ENCODE peak calls at places on chromosomes 12 and 14, in five cellular contexts. Y is GM12878, D is NT2/D1, X is H1, T is HepG2. R is an unnamed sample.

GRCh38 chr14:100750762-100751699 is 24.3 kb downstream of the DLK1 start:
- DNase-seq in T (peak), X (no peak), Y (no peak), D (no peak), R (no peak)

GRCh38 chr12:104348283-104348993 is 44.9 kb downstream of the EID3 start:
- DNase-seq in Y (no peak), T (no peak), X (no peak), D (no peak), R (no peak)

GRCh38 chr14:50762001-50762930 is 68.7 kb downstream of the NIN start:
- DNase-seq in X (no peak), Y (no peak), T (no peak), D (no peak), R (no peak)

GRCh38 chr12:65609359-65609771 is 214.9 kb upstream of the HMGA2 start:
- DNase-seq in T (no peak), X (no peak), Y (no peak), D (no peak), R (no peak)

GRCh38 chr12:131413006-131413405 is 297.9 kb upstream of the SFSWAP start:
- DNase-seq in X (no peak), D (no peak), Y (no peak), T (no peak), R (no peak)

GRCh38 chr12:104154806-104155205 is 16.8 kb upstream of the NFYB start:
- DNase-seq in X (no peak), Y (no peak), D (no peak), T (no peak), R (no peak)

GRCh38 chr12:10966314-10966713 is 20.4 kb downstream of the TAS2R50 start:
- DNase-seq in D (no peak), T (no peak), Y (no peak), X (no peak), R (no peak)

GRCh38 chr14:57371013-57371412 is 19.4 kb upstream of the NAA30 start:
- DNase-seq in D (no peak), T (no peak), Y (no peak), X (no peak), R (no peak)

GRCh38 chr12:125406131-125406530 is 340.9 kb downstream of the AACS start:
- DNase-seq in D (no peak), T (no peak), X (no peak), Y (peak), R (no peak)

GRCh38 chr14:105388110-105388951 is 10.0 kb upstream of the TEX22 start:
- DNase-seq in Y (no peak), T (no peak), D (no peak), X (no peak), R (no peak)

GRCh38 chr12:76558684-76559276 is 791 bp downstream of the OSBPL8 start:
- DNase-seq in T (peak), X (no peak), D (peak), Y (no peak), R (peak)

GRCh38 chr12:130014485-130014807 is 110.6 kb upstream of the TMEM132D start:
- DNase-seq in D (peak), Y (no peak), T (no peak), X (peak), R (no peak)

GRCh38 chr14:54344445-54344844 is 52.4 kb upstream of the CDKN3 start:
- DNase-seq in T (no peak), D (no peak), Y (no peak), X (no peak), R (no peak)

GRCh38 chr12:51825216-51825615 is 23.3 kb downstream of the FIGNL2 start:
- DNase-seq in D (no peak), T (no peak), X (no peak), Y (no peak), R (no peak)

GRCh38 chr12:65634626-65635331 is 189.5 kb upstream of the HMGA2 start:
- DNase-seq in Y (no peak), T (peak), D (no peak), X (no peak), R (no peak)

GRCh38 chr12:116615141-116615861 is 56.1 kb downstream of the MAP1LC3B2 start:
- DNase-seq in D (no peak), X (no peak), T (no peak), Y (no peak), R (no peak)

GRCh38 chr12:121799175-121799841 is 4.5 kb upstream of the SETD1B start:
- DNase-seq in D (no peak), T (peak), X (no peak), Y (no peak), R (peak)

GRCh38 chr12:65811968-65812700 is 12.1 kb upstream of the HMGA2 start:
- DNase-seq in Y (no peak), D (no peak), X (no peak), T (no peak), R (no peak)

GRCh38 chr14:100609331-100609870 is 22.2 kb upstream of the BEGAIN start:
- DNase-seq in D (no peak), T (no peak), Y (no peak), X (no peak), R (no peak)

GRCh38 chr14:80607430-80608200 is 333.9 kb downstream of the CEP128 start:
- DNase-seq in D (no peak), T (no peak), Y (no peak), X (no peak), R (no peak)

GRCh38 chr14:91377700-91378652 is 39.6 kb downstream of the CCDC88C start:
- DNase-seq in T (no peak), Y (no peak), D (no peak), X (no peak), R (no peak)

GRCh38 chr12:67193705-67194104 is 75.5 kb upstream of the CAND1 start:
- DNase-seq in T (peak), D (peak), X (peak), Y (no peak), R (peak)

GRCh38 chr14:71985538-71986234 is 53.5 kb downstream of the RGS6 start:
- DNase-seq in Y (no peak), D (no peak), X (no peak), T (no peak), R (no peak)

GRCh38 chr14:26526132-26526531 is 71.7 kb downstream of the NOVA1 start:
- DNase-seq in Y (no peak), X (no peak), D (no peak), T (no peak), R (no peak)

GRCh38 chr12:1740161-1740948 is 49.5 kb downstream of the ADIPOR2 start:
- DNase-seq in X (no peak), D (no peak), Y (no peak), T (no peak), R (no peak)

GRCh38 chr12:1741154-1741949 is 50.5 kb downstream of the ADIPOR2 start:
- DNase-seq in Y (no peak), D (no peak), T (peak), X (no peak), R (no peak)

GRCh38 chr12:1747609-1748008 is 56.7 kb downstream of the ADIPOR2 start:
- DNase-seq in Y (no peak), X (no peak), D (no peak), T (no peak), R (no peak)

GRCh38 chr12:1749019-1749418 is 58.1 kb downstream of the ADIPOR2 start:
- DNase-seq in X (no peak), D (no peak), Y (no peak), T (peak), R (no peak)

DNA sequence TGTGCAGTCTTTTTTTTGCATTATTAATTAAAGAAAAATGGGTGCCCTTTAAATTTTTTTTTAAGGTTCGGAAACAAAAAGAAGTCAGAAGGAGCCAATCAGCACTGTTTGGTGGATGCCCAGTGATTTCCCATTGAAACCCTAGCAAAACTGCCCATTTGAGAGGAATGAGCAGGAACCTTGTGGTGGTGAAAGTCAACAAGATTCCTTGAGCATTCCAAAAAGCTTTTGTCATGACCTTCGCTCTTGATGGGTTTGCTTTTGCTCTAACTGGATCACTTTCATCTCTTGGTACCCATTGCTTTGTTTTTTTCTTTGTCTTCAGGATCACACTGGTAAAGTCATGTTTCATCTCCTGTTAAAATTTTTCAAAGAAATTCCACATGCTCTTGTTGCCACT is 54.1 kb downstream of the ADIPOR2 start:
- DNase-seq in Y (no peak), X (no peak), D (peak), T (peak), R (no peak)
- TF ChIP-seq SUZ12 in Y (no peak), X (no peak), D (no peak), T (no peak), R (no peak)

DNA sequence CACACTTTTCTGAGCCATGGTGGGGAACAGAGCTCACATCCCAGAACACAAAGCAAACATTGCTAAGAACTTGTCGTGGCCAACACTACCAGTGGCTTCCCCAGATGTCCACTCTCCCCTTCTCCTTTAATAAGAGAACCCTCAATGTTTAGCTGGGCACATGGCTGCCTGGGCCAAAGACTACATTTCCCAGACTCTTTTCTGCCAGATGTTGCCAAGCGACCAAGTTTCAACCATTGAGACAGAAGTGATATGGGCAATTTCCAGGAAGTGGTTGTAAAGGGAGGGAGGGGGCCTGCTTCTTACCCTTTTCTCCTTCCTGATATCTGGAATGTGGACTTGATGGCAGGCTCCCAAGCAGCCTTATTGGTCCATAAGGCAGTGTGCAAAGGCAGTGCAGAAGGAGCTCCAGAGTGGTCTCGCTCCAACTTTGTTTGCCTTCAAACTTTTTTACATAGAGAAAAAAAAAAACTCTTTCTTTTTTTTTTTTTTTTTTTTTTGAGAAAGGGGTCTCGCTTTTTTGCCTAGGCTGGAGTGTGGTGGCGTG is 24.9 kb upstream of the JDP2 start:
- DNase-seq in T (no peak), Y (no peak), X (peak), D (no peak), R (no peak)
- TF ChIP-seq SUZ12 in T (no peak), Y (no peak), X (no peak), D (no peak), R (no peak)

GRCh38 chr14:92650581-92651105 is 97.8 kb downstream of the LGMN start:
- DNase-seq in T (no peak), Y (no peak), X (no peak), D (no peak), R (no peak)

GRCh38 chr14:92651106-92651792 is 97.2 kb downstream of the LGMN start:
- DNase-seq in D (no peak), Y (peak), X (no peak), T (no peak), R (no peak)

GRCh38 chr14:92649066-92649465 is 99.4 kb downstream of the LGMN start:
- DNase-seq in X (no peak), D (no peak), Y (no peak), T (no peak), R (no peak)

GRCh38 chr14:92651793-92652382 is 96.5 kb downstream of the LGMN start:
- DNase-seq in T (no peak), D (no peak), Y (no peak), X (no peak), R (no peak)

GRCh38 chr14:92649934-92650545 is 98.4 kb downstream of the LGMN start:
- DNase-seq in D (no peak), X (no peak), Y (no peak), T (no peak), R (no peak)
- TF ChIP-seq SUZ12 in D (no peak), X (no peak), Y (no peak), T (no peak), R (no peak)

DNA sequence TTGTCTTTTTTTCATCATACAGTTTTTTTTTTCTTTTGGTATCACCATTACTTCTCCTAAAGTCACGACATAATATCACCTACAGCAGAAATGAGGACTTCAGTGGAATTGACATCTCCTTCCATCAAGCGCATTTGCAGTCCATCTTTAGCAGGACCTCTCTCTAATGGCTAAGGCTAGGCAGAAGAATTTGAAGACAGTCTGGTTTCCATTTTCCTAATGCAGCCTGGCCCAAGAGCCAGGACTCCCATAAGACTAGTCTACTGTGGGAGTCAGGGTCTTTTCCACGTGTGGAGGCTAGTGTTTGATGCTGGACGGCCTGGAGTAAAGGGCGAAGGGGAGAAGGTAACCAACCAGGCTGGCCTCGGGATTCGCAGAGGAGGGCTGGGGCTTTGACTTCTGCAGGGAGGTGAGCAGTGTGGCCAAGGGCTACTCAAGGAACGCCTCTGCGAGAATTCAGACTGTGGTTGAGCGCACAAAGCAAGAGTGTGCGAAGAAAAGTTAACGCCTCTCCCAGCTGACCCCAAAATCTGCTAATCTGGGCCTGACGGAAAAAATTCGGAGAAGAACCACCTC is 740 bp upstream of the ZNF740 start:
- DNase-seq in Y (no peak), T (no peak), X (no peak), D (no peak), R (peak)
- TF ChIP-seq SUZ12 in Y (no peak), T (no peak), X (no peak), D (no peak), R (no peak)

R was measured in HEK293T.